ENCODE peak calls at places on chromosomes 7 and 10, in six cellular contexts. Y is GM23338; E is brain microvascular endothelial cell; A is CD4-positive, alpha-beta memory T cell; Q is pancreas; P is mammary epithelial cell. U is an unnamed sample.

GRCh38 chr7:17371656-17372524 is 73.4 kb downstream of the AHR start:
- DNase-seq in Y (no peak), E (peak; percentile 95), A (no peak), Q (no peak), P (peak; percentile 89), U (peak; percentile 32)

GRCh38 chr7:2289621-2290020 is 24.6 kb downstream of the SNX8 start:
- DNase-seq in Y (no peak), E (no peak), A (no peak), Q (no peak), P (no peak), U (no peak)

GRCh38 chr7:116310131-116310530 is 99.8 kb downstream of the TES start:
- DNase-seq in Y (no peak), E (no peak), A (no peak), Q (no peak), P (no peak), U (no peak)

GRCh38 chr7:36775673-36776072 is 51.4 kb upstream of the AOAH start:
- DNase-seq in Y (no peak), E (no peak), A (no peak), Q (no peak), P (no peak), U (no peak)

GRCh38 chr7:100169147-100169850 is 882 bp upstream of the GAL3ST4 start:
- DNase-seq in Y (no peak), E (no peak), A (no peak), Q (no peak), P (no peak), U (no peak)

GRCh38 chr7:108263364-108263951 is 133.3 kb upstream of the LAMB4 start:
- DNase-seq in Y (no peak), E (no peak), A (no peak), Q (no peak), P (no peak), U (no peak)

GRCh38 chr10:46539596-46540411 is 16.7 kb downstream of the GPRIN2 start:
- DNase-seq in Y (no peak), E (peak; percentile 93), A (no peak), Q (no peak), P (no peak), U (peak; percentile 81)

GRCh38 chr7:135714534-135715009 is 13.4 kb downstream of the SLC13A4 start:
- DNase-seq in Y (peak; percentile 47), E (peak; percentile 58), A (no peak), Q (no peak), P (peak; percentile 45), U (peak; percentile 12)

GRCh38 chr7:102431617-102432298 is 1.6 kb upstream of the ORAI2 start:
- DNase-seq in Y (no peak), E (no peak), A (peak; percentile 75), Q (peak; percentile 21), P (peak; percentile 16), U (peak; percentile 41)

GRCh38 chr7:100013328-100013676 is 2.1 kb upstream of the ZKSCAN1 start:
- DNase-seq in Y (no peak), E (no peak), A (no peak), Q (no peak), P (peak; percentile 68), U (no peak)

GRCh38 chr10:44786451-44786850 is 124.7 kb upstream of the TMEM72 start:
- DNase-seq in Y (peak; percentile 7), E (peak; percentile 91), A (no peak), Q (no peak), P (no peak), U (peak; percentile 63)

GRCh38 chr7:83794834-83795233 is 145.9 kb upstream of the SEMA3E start:
- DNase-seq in Y (no peak), E (no peak), A (no peak), Q (no peak), P (no peak), U (no peak)

GRCh38 chr10:21020545-21020944 is 123.4 kb upstream of the NEBL start:
- DNase-seq in Y (peak; percentile 82), E (no peak), A (no peak), Q (no peak), P (peak; percentile 9), U (peak; percentile 19)

GRCh38 chr7:141906285-141906684 is 9.9 kb upstream of the OR9A4 start:
- DNase-seq in Y (no peak), E (no peak), A (no peak), Q (no peak), P (no peak), U (no peak)

GRCh38 chr7:155020996-155021395 is 18.1 kb upstream of the PAXIP1 start:
- DNase-seq in Y (peak; percentile 61), E (no peak), A (no peak), Q (no peak), P (no peak), U (no peak)

GRCh38 chr10:113026679-113027078 is 76.6 kb downstream of the TCF7L2 start:
- DNase-seq in Y (no peak), E (no peak), A (no peak), Q (no peak), P (no peak), U (no peak)

GRCh38 chr7:80386686-80387085 is 125.2 kb downstream of the GNAT3 start:
- DNase-seq in Y (no peak), E (peak; percentile 40), A (no peak), Q (no peak), P (peak; percentile 37), U (no peak)

GRCh38 chr10:114684085-114684821 is 26.2 kb upstream of the ABLIM1 start:
- DNase-seq in Y (no peak), E (no peak), A (no peak), Q (peak; percentile 57), P (no peak), U (peak; percentile 80)

GRCh38 chr7:79137942-79138341 is 315.5 kb downstream of the MAGI2 start:
- DNase-seq in Y (no peak), E (peak; percentile 64), A (no peak), Q (no peak), P (no peak), U (no peak)

GRCh38 chr10:70890917-70891431 is 2.6 kb upstream of the PCBD1 start:
- DNase-seq in Y (no peak), E (no peak), A (no peak), Q (peak; percentile 86), P (no peak), U (peak; percentile 74)

GRCh38 chr7:36784991-36785940 is 61.0 kb upstream of the AOAH start:
- DNase-seq in Y (no peak), E (no peak), A (peak; percentile 79), Q (peak; percentile 46), P (peak; percentile 72), U (no peak)

GRCh38 chr10:11713186-11713743 is 28.9 kb upstream of the ECHDC3 start:
- DNase-seq in Y (no peak), E (peak; percentile 87), A (no peak), Q (no peak), P (peak; percentile 69), U (peak; percentile 55)

GRCh38 chr7:106126170-106126938 is 14.2 kb upstream of the SYPL1 start:
- DNase-seq in Y (no peak), E (peak; percentile 89), A (peak; percentile 45), Q (no peak), P (peak; percentile 75), U (no peak)

GRCh38 chr10:94370501-94370900 is 7.8 kb upstream of the NOC3L start:
- DNase-seq in Y (no peak), E (no peak), A (no peak), Q (no peak), P (no peak), U (no peak)

GRCh38 chr7:73572767-73573186 is 5.6 kb downstream of the TBL2 start:
- DNase-seq in Y (no peak), E (no peak), A (no peak), Q (no peak), P (no peak), U (no peak)

GRCh38 chr10:33559105-33559504 is 224.6 kb upstream of the NRP1 start:
- DNase-seq in Y (no peak), E (peak; percentile 63), A (no peak), Q (no peak), P (peak; percentile 75), U (peak; percentile 17)

GRCh38 chr10:23754179-23754578 is 315.3 kb downstream of the OTUD1 start:
- DNase-seq in Y (no peak), E (no peak), A (no peak), Q (no peak), P (no peak), U (no peak)

GRCh38 chr7:137936509-137937201 is 65.2 kb downstream of the CREB3L2 start:
- DNase-seq in Y (no peak), E (no peak), A (no peak), Q (no peak), P (no peak), U (no peak)

GRCh38 chr10:96357038-96357620 is 1.7 kb downstream of the OPALIN start:
- DNase-seq in Y (no peak), E (no peak), A (no peak), Q (no peak), P (no peak), U (no peak)

GRCh38 chr10:61153766-61154165 is 209.8 kb upstream of the RHOBTB1 start:
- DNase-seq in Y (no peak), E (no peak), A (no peak), Q (no peak), P (no peak), U (no peak)

GRCh38 chr7:44109991-44110390 is 5.8 kb downstream of the AEBP1 start:
- DNase-seq in Y (no peak), E (no peak), A (no peak), Q (no peak), P (no peak), U (no peak)
- H3K36me3 ChIP-seq in Y (no peaks in the 10 kb centered on the region), E (peaks cover 32% of the 10 kb centered on the region), A (peaks cover 2% of the 10 kb centered on the region), Q (no peaks in the 10 kb centered on the region), P (no peaks in the 10 kb centered on the region), U (no peaks in the 10 kb centered on the region)

GRCh38 chr7:50305697-50306300 is 1.3 kb downstream of the IKZF1 start:
- DNase-seq in Y (no peak), E (no peak), A (no peak), Q (no peak), P (no peak), U (no peak)
- H3K4me3 ChIP-seq in Y (peak overlapping the region; percentile 68), E (no peak overlapping the region), A (peak overlapping the region; percentile 86), Q (no peak overlapping the region), P (no peak overlapping the region), U (no peak overlapping the region)

DNA sequence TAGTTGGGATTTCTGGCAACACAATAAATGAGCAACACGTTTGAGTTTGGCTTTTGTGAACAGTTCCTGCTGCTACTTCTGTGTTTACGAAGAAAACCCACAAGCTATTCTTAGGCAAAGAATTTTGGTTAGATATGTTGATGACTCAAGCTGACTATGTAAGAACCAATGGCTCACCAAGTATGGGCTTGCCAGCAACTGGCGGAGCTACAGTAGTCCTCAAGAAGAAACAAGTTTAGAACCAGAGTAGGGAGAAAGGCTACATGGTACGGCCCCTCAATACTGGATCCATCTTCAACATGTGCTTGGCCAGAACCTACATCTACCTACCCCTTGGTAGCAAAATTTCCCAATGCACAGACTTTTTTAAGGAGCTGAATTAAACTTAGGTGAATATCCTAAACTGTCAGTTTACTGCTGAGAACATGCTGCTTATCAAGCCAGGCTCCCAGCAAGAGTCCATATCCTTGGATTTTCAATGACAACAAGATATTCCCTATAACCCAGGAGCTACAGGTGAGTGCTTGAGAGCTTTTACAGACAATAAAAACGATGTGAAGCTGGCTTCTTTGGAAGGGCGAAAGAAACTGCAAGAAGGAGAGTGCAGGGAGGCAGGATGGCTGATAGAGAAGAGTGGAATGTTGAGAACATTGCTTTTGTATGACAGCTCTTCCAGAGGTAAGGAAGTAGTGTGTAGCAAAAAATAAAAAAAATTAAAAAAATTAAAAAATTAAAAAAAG is 74.3 kb upstream of the ASAH2 start:
- DNase-seq in Y (peak; percentile 48), E (peak; percentile 94), A (no peak), Q (no peak), P (peak; percentile 95), U (no peak)
- H3K36me3 ChIP-seq in Y (no peaks in the 10 kb centered on the region), E (no peaks in the 10 kb centered on the region), A (no peaks in the 10 kb centered on the region), Q (no peaks in the 10 kb centered on the region), P (no peaks in the 10 kb centered on the region), U (no peaks in the 10 kb centered on the region)

GRCh38 chr7:47587389-47587788 is 5.5 kb upstream of the TNS3 start:
- DNase-seq in Y (no peak), E (no peak), A (no peak), Q (peak; percentile 68), P (no peak), U (no peak)
- H3K4me3 ChIP-seq in Y (no peak overlapping the region), E (no peak overlapping the region), A (no peak overlapping the region), Q (no peak overlapping the region), P (no peak overlapping the region), U (no peak overlapping the region)

U was measured in hepatocyte.